ENCODE peak calls at places on chromosomes 2 and 18, in six cellular contexts. One of them, this sample, is unnamed.

GRCh38 chr2:176432439-176432838 is 163.2 kb downstream of the MTX2 start:
- DNase-seq in HL-60: no peak
- DNase-seq in amygdala: no peak
- DNase-seq in mesendoderm: no peak
- DNase-seq in 8988T: no peak
- DNase-seq in neural progenitor cell: no peak
- DNase-seq in this sample: no peak

GRCh38 chr2:101354910-101355309 is 32.4 kb downstream of the CREG2 start:
- DNase-seq in HL-60: no peak
- DNase-seq in mesendoderm: no peak
- DNase-seq in amygdala: no peak
- DNase-seq in neural progenitor cell: no peak
- DNase-seq in 8988T: no peak
- DNase-seq in this sample: no peak

GRCh38 chr18:35241523-35241804 is 630 bp downstream of the ZNF397 start:
- DNase-seq in neural progenitor cell: no peak
- DNase-seq in mesendoderm: no peak
- DNase-seq in 8988T: no peak
- DNase-seq in amygdala: no peak
- DNase-seq in HL-60: no peak
- DNase-seq in this sample: no peak

GRCh38 chr2:26704441-26704977 is 12.0 kb downstream of the KCNK3 start:
- DNase-seq in 8988T: no peak
- DNase-seq in neural progenitor cell: no peak
- DNase-seq in HL-60: no peak
- DNase-seq in amygdala: no peak
- DNase-seq in mesendoderm: no peak
- DNase-seq in this sample: peak

GRCh38 chr2:202635441-202636296 is 900 bp downstream of the FAM117B start:
- DNase-seq in neural progenitor cell: peak
- DNase-seq in 8988T: peak
- DNase-seq in HL-60: peak
- DNase-seq in amygdala: peak
- DNase-seq in mesendoderm: peak
- DNase-seq in this sample: peak

GRCh38 chr18:77762632-77763031 is 513.0 kb downstream of the GALR1 start:
- DNase-seq in amygdala: no peak
- DNase-seq in mesendoderm: no peak
- DNase-seq in 8988T: no peak
- DNase-seq in HL-60: no peak
- DNase-seq in neural progenitor cell: peak
- DNase-seq in this sample: no peak

GRCh38 chr2:104939570-104940235 is 85.8 kb downstream of the POU3F3 start:
- DNase-seq in HL-60: no peak
- DNase-seq in 8988T: no peak
- DNase-seq in mesendoderm: no peak
- DNase-seq in neural progenitor cell: no peak
- DNase-seq in amygdala: no peak
- DNase-seq in this sample: no peak

GRCh38 chr18:8627107-8627472 is 17.9 kb downstream of the RAB12 start:
- DNase-seq in HL-60: no peak
- DNase-seq in mesendoderm: no peak
- DNase-seq in neural progenitor cell: no peak
- DNase-seq in amygdala: no peak
- DNase-seq in 8988T: no peak
- DNase-seq in this sample: no peak

GRCh38 chr2:42809876-42810125 is 17.4 kb upstream of the HAAO start:
- DNase-seq in neural progenitor cell: peak
- DNase-seq in amygdala: peak
- DNase-seq in HL-60: peak
- DNase-seq in mesendoderm: peak
- DNase-seq in 8988T: no peak
- DNase-seq in this sample: peak

GRCh38 chr18:3005462-3005861 is 7.5 kb downstream of the LPIN2 start:
- DNase-seq in HL-60: no peak
- DNase-seq in mesendoderm: no peak
- DNase-seq in amygdala: no peak
- DNase-seq in 8988T: no peak
- DNase-seq in neural progenitor cell: no peak
- DNase-seq in this sample: no peak

GRCh38 chr2:28956890-28957289 is 24.2 kb upstream of the TOGARAM2 start:
- DNase-seq in mesendoderm: peak
- DNase-seq in amygdala: no peak
- DNase-seq in neural progenitor cell: no peak
- DNase-seq in 8988T: no peak
- DNase-seq in HL-60: no peak
- DNase-seq in this sample: no peak

GRCh38 chr2:98650998-98651397 is 42.6 kb downstream of the UNC50 start:
- DNase-seq in amygdala: no peak
- DNase-seq in HL-60: no peak
- DNase-seq in neural progenitor cell: no peak
- DNase-seq in mesendoderm: no peak
- DNase-seq in 8988T: no peak
- DNase-seq in this sample: no peak

GRCh38 chr2:62180960-62181359 is 15.0 kb upstream of the B3GNT2 start:
- DNase-seq in 8988T: no peak
- DNase-seq in mesendoderm: no peak
- DNase-seq in HL-60: no peak
- DNase-seq in neural progenitor cell: peak
- DNase-seq in amygdala: no peak
- DNase-seq in this sample: no peak

GRCh38 chr2:25314514-25315315 is 27.0 kb downstream of the DNMT3A start:
- DNase-seq in HL-60: peak
- DNase-seq in amygdala: peak
- DNase-seq in 8988T: no peak
- DNase-seq in neural progenitor cell: peak
- DNase-seq in mesendoderm: peak
- DNase-seq in this sample: peak

GRCh38 chr2:54483426-54483825 is 27.3 kb downstream of the SPTBN1 start:
- DNase-seq in mesendoderm: peak
- DNase-seq in 8988T: peak
- DNase-seq in HL-60: no peak
- DNase-seq in neural progenitor cell: no peak
- DNase-seq in amygdala: no peak
- DNase-seq in this sample: peak

GRCh38 chr2:199870581-199870980 is 19.6 kb upstream of the FTCDNL1 start:
- DNase-seq in amygdala: no peak
- DNase-seq in neural progenitor cell: no peak
- DNase-seq in mesendoderm: no peak
- DNase-seq in HL-60: no peak
- DNase-seq in 8988T: no peak
- DNase-seq in this sample: no peak

GRCh38 chr2:67169417-67170140 is 227.6 kb upstream of the ETAA1 start:
- DNase-seq in 8988T: no peak
- DNase-seq in neural progenitor cell: no peak
- DNase-seq in mesendoderm: peak
- DNase-seq in HL-60: no peak
- DNase-seq in amygdala: no peak
- DNase-seq in this sample: peak

GRCh38 chr2:215080545-215080944 is 57.9 kb downstream of the ABCA12 start:
- DNase-seq in amygdala: no peak
- DNase-seq in neural progenitor cell: no peak
- DNase-seq in HL-60: no peak
- DNase-seq in mesendoderm: no peak
- DNase-seq in 8988T: no peak
- DNase-seq in this sample: no peak

GRCh38 chr2:185393091-185393490 is 345.5 kb upstream of the FSIP2 start:
- DNase-seq in mesendoderm: peak
- DNase-seq in HL-60: no peak
- DNase-seq in neural progenitor cell: no peak
- DNase-seq in amygdala: no peak
- DNase-seq in 8988T: no peak
- DNase-seq in this sample: no peak

GRCh38 chr2:233267516-233268245 is 16.2 kb downstream of the ATG16L1 start:
- DNase-seq in HL-60: peak
- DNase-seq in mesendoderm: no peak
- DNase-seq in amygdala: no peak
- DNase-seq in neural progenitor cell: no peak
- DNase-seq in 8988T: no peak
- DNase-seq in this sample: no peak

GRCh38 chr2:104583791-104584190 is 270.1 kb upstream of the POU3F3 start:
- DNase-seq in 8988T: no peak
- DNase-seq in amygdala: no peak
- DNase-seq in mesendoderm: peak
- DNase-seq in neural progenitor cell: peak
- DNase-seq in HL-60: no peak
- DNase-seq in this sample: no peak

GRCh38 chr18:2883137-2883671 is 36.4 kb downstream of the EMILIN2 start:
- DNase-seq in HL-60: peak
- DNase-seq in mesendoderm: no peak
- DNase-seq in 8988T: no peak
- DNase-seq in amygdala: no peak
- DNase-seq in neural progenitor cell: no peak
- DNase-seq in this sample: no peak

GRCh38 chr2:45331034-45331786 is 279.9 kb downstream of the SRBD1 start:
- DNase-seq in neural progenitor cell: no peak
- DNase-seq in mesendoderm: no peak
- DNase-seq in HL-60: no peak
- DNase-seq in 8988T: no peak
- DNase-seq in amygdala: no peak
- DNase-seq in this sample: no peak

GRCh38 chr2:201357216-201357615 is at the start of gene FLACC1:
- DNase-seq in mesendoderm: peak
- DNase-seq in amygdala: no peak
- DNase-seq in 8988T: no peak
- DNase-seq in HL-60: no peak
- DNase-seq in neural progenitor cell: peak
- DNase-seq in this sample: peak

GRCh38 chr2:72010647-72011355 is 136.9 kb downstream of the CYP26B1 start:
- DNase-seq in neural progenitor cell: no peak
- DNase-seq in HL-60: no peak
- DNase-seq in 8988T: no peak
- DNase-seq in mesendoderm: no peak
- DNase-seq in amygdala: no peak
- DNase-seq in this sample: no peak

GRCh38 chr18:72543362-72544055 is 633 bp downstream of the CBLN2 start:
- DNase-seq in amygdala: no peak
- DNase-seq in 8988T: no peak
- DNase-seq in neural progenitor cell: peak
- DNase-seq in mesendoderm: peak
- DNase-seq in HL-60: no peak
- DNase-seq in this sample: no peak

This sample was measured in astrocyte.